ENCODE peak calls at places on chromosomes 13 and 19, in four cellular contexts. One of them, this sample, is unnamed.

GRCh38 chr13:78596701-78597550 is 6.4 kb downstream of the POU4F1 start:
- DNase-seq in retinal pigment epithelial cell: no peak
- DNase-seq in stomach: no peak
- DNase-seq in HL-60: no peak
- DNase-seq in this sample: no peak

GRCh38 chr19:51501594-51502263 is at the start of gene SIGLEC12:
- DNase-seq in HL-60: peak
- DNase-seq in stomach: no peak
- DNase-seq in retinal pigment epithelial cell: no peak
- DNase-seq in this sample: peak

GRCh38 chr19:35745328-35746086 is at the start of the genes PSENEN and U2AF1L4:
- DNase-seq in HL-60: peak
- DNase-seq in retinal pigment epithelial cell: peak
- DNase-seq in stomach: peak
- DNase-seq in this sample: peak

GRCh38 chr13:114225610-114226009 is 9.1 kb upstream of the CDC16 start:
- DNase-seq in HL-60: no peak
- DNase-seq in stomach: no peak
- DNase-seq in retinal pigment epithelial cell: no peak
- DNase-seq in this sample: no peak

GRCh38 chr13:19581675-19582074 is 20.3 kb upstream of the TPTE2 start:
- DNase-seq in stomach: no peak
- DNase-seq in retinal pigment epithelial cell: no peak
- DNase-seq in HL-60: no peak
- DNase-seq in this sample: no peak

GRCh38 chr19:2089001-2089711 is 7.0 kb downstream of the MOB3A start:
- DNase-seq in stomach: no peak
- DNase-seq in retinal pigment epithelial cell: no peak
- DNase-seq in HL-60: no peak
- DNase-seq in this sample: no peak

GRCh38 chr13:110348751-110349150 is 41.7 kb downstream of the COL4A2 start:
- DNase-seq in retinal pigment epithelial cell: no peak
- DNase-seq in stomach: no peak
- DNase-seq in HL-60: no peak
- DNase-seq in this sample: no peak

GRCh38 chr13:46097015-46097414 is 7.8 kb downstream of the CPB2 start:
- DNase-seq in retinal pigment epithelial cell: no peak
- DNase-seq in HL-60: no peak
- DNase-seq in stomach: no peak
- DNase-seq in this sample: no peak

GRCh38 chr13:70339738-70340137 is 231.5 kb upstream of the KLHL1 start:
- DNase-seq in stomach: peak
- DNase-seq in retinal pigment epithelial cell: no peak
- DNase-seq in HL-60: peak
- DNase-seq in this sample: no peak

GRCh38 chr13:23069571-23069970 is 111.2 kb upstream of the SGCG start:
- DNase-seq in HL-60: no peak
- DNase-seq in retinal pigment epithelial cell: peak
- DNase-seq in stomach: no peak
- DNase-seq in this sample: no peak

GRCh38 chr19:391726-392374 is 17.1 kb downstream of the C2CD4C start:
- DNase-seq in HL-60: no peak
- DNase-seq in retinal pigment epithelial cell: no peak
- DNase-seq in stomach: no peak
- DNase-seq in this sample: peak

GRCh38 chr13:23979361-23980159 is 82.3 kb upstream of the C1QTNF9B start:
- DNase-seq in stomach: peak
- DNase-seq in retinal pigment epithelial cell: no peak
- DNase-seq in HL-60: peak
- DNase-seq in this sample: peak

GRCh38 chr13:109985871-109986270 is 199.5 kb upstream of the IRS2 start:
- DNase-seq in HL-60: no peak
- DNase-seq in retinal pigment epithelial cell: no peak
- DNase-seq in stomach: no peak
- DNase-seq in this sample: no peak

GRCh38 chr13:111415216-111415615 is 94.8 kb downstream of the TEX29 start:
- DNase-seq in stomach: no peak
- DNase-seq in HL-60: no peak
- DNase-seq in retinal pigment epithelial cell: no peak
- DNase-seq in this sample: no peak

GRCh38 chr19:32580353-32580900 is 563 bp upstream of the PDCD5 start:
- DNase-seq in retinal pigment epithelial cell: no peak
- DNase-seq in HL-60: no peak
- DNase-seq in stomach: no peak
- DNase-seq in this sample: no peak

GRCh38 chr13:41053384-41053826 is 7.9 kb upstream of the WBP4 start:
- DNase-seq in retinal pigment epithelial cell: no peak
- DNase-seq in stomach: no peak
- DNase-seq in HL-60: peak
- DNase-seq in this sample: peak

GRCh38 chr19:16605552-16605951 is 22.5 kb downstream of the MED26 start:
- DNase-seq in stomach: no peak
- DNase-seq in HL-60: no peak
- DNase-seq in retinal pigment epithelial cell: no peak
- DNase-seq in this sample: no peak

GRCh38 chr19:20928371-20928770 is 5.3 kb downstream of the ZNF85 start:
- DNase-seq in stomach: no peak
- DNase-seq in HL-60: no peak
- DNase-seq in retinal pigment epithelial cell: no peak
- DNase-seq in this sample: no peak

GRCh38 chr19:1082165-1082927 is 12.8 kb downstream of the POLR2E start:
- DNase-seq in HL-60: no peak
- DNase-seq in retinal pigment epithelial cell: no peak
- DNase-seq in stomach: peak
- DNase-seq in this sample: peak

GRCh38 chr19:35295792-35296462 is 4.0 kb downstream of the MAG start:
- DNase-seq in stomach: no peak
- DNase-seq in HL-60: peak
- DNase-seq in retinal pigment epithelial cell: no peak
- DNase-seq in this sample: no peak

DNA sequence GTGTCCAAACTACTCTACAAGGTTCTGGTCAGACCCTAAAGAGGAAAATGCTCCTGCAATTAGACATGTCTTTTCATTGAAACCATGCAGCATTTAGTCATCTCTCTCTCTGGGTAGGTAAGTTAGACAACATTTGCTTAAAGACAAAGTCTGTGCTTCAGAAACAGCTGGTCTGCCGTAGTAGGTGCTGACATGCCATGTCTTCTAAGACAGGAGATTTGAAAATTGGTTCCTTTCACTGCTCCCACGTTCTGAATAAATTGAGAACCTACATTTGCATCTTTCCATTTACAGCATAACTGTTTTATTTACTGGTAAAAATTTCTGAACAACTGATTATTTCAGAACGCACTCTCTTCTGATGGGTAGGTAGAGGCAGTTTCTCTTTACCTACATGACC is 494.0 kb downstream of the EFNB2 start:
- DNase-seq in stomach: no peak
- DNase-seq in HL-60: no peak
- DNase-seq in retinal pigment epithelial cell: no peak
- DNase-seq in this sample: no peak
- TF ChIP-seq CTCF in stomach: no peak
- TF ChIP-seq CTCF in HL-60: no peak
- TF ChIP-seq CTCF in retinal pigment epithelial cell: no peak
- TF ChIP-seq CTCF in this sample: no peak

DNA sequence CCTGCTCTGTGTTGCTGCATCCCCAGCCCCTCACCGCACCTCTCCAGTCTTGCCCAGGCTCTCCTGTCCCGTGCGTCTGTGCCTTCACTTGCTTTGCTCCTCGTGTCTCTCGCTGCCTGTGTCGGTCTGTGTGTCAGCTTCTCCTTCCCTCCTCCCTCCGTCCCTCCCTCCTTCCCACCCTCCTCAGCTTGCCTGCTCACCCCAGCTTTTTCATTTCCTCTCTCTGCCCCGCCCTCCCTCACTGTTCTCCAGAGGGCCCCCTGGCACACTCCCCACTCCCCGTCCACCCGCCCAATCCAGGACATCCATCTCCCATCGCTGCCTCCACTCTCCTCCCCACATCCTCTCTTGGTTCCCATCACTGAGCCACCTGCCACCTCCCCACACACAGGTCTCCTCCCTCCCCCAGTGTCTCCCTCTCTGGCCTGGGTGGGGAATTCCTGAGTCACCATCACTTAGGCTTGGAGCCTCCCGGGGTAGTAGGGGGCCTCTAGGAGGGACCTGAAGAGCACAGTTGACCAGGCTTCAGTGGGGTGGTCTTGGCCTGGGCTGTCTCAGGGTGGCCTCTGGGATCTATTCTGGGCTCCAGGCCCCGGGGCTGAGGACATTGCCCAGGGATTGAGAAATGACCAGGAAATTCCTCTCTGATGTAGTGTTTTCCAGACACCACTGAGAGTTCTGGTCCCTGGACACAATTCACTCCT is at the start of gene PTGIR:
- DNase-seq in stomach: no peak
- DNase-seq in HL-60: peak
- DNase-seq in retinal pigment epithelial cell: no peak
- DNase-seq in this sample: peak
- TF ChIP-seq CTCF in stomach: no peak
- TF ChIP-seq CTCF in HL-60: no peak
- TF ChIP-seq CTCF in retinal pigment epithelial cell: peak
- TF ChIP-seq CTCF in this sample: no peak

GRCh38 chr19:34191355-34191962 is 19.2 kb downstream of the LSM14A start:
- DNase-seq in HL-60: no peak
- DNase-seq in retinal pigment epithelial cell: no peak
- DNase-seq in stomach: no peak
- DNase-seq in this sample: no peak

GRCh38 chr19:34189917-34190425 is 17.7 kb downstream of the LSM14A start:
- DNase-seq in stomach: no peak
- DNase-seq in retinal pigment epithelial cell: no peak
- DNase-seq in HL-60: no peak
- DNase-seq in this sample: no peak

GRCh38 chr19:34189199-34189916 is 17.1 kb downstream of the LSM14A start:
- DNase-seq in stomach: no peak
- DNase-seq in retinal pigment epithelial cell: no peak
- DNase-seq in HL-60: no peak
- DNase-seq in this sample: no peak

GRCh38 chr19:34193439-34193838 is 21.1 kb downstream of the LSM14A start:
- DNase-seq in retinal pigment epithelial cell: no peak
- DNase-seq in stomach: no peak
- DNase-seq in HL-60: no peak
- DNase-seq in this sample: no peak

DNA sequence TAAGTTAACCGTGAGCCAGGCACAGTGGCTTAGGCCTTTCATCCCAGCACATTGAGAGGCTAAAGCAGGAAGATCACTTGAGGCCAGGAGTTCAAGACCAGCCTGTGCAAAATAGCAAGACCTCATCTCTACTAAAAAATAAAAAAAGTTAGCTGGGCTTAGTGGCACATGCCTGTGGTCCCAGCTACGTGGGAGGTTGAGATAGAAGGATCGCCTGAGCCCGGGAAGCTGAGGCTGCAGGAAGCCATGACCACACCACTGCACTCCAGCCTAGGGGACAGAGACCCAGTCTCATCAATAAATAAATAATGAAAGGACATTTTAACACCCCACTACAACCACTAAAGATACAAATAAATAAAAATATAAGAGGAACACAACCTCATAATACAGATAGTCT is 21.6 kb downstream of the LSM14A start:
- DNase-seq in HL-60: no peak
- DNase-seq in stomach: no peak
- DNase-seq in retinal pigment epithelial cell: no peak
- DNase-seq in this sample: no peak
- TF ChIP-seq CTCF in HL-60: no peak
- TF ChIP-seq CTCF in stomach: no peak
- TF ChIP-seq CTCF in retinal pigment epithelial cell: no peak
- TF ChIP-seq CTCF in this sample: no peak

GRCh38 chr19:10230904-10231623 is at the start of gene S1PR2:
- DNase-seq in HL-60: peak
- DNase-seq in retinal pigment epithelial cell: no peak
- DNase-seq in stomach: peak
- DNase-seq in this sample: no peak
- TF ChIP-seq CTCF in HL-60: no peak
- TF ChIP-seq CTCF in retinal pigment epithelial cell: no peak
- TF ChIP-seq CTCF in stomach: no peak
- TF ChIP-seq CTCF in this sample: no peak

DNA sequence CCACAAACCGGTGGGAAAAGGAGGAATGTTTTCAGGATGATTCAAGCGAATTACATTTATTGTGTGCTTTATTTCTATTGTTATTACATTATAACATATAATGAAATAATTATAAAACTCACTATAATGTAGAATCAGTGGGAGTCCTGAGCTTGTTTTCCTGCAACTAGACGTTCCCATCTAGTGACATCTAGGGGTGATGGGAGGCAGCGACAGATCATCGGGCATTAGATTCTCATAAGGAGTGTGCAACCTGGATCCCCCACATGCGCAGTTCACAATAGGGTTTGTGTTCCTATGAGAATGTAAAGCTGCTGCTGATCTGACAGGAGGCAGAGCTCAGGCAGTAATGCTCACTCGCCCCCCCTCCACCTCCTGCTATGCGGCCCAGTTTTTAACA is 54.5 kb downstream of the SPTBN4 start:
- DNase-seq in retinal pigment epithelial cell: no peak
- DNase-seq in stomach: no peak
- DNase-seq in HL-60: peak
- DNase-seq in this sample: no peak
- TF ChIP-seq CTCF in retinal pigment epithelial cell: peak
- TF ChIP-seq CTCF in stomach: no peak
- TF ChIP-seq CTCF in HL-60: no peak
- TF ChIP-seq CTCF in this sample: no peak

GRCh38 chr13:98869408-98870090 is 108.3 kb downstream of the DOCK9 start:
- DNase-seq in stomach: peak
- DNase-seq in HL-60: no peak
- DNase-seq in retinal pigment epithelial cell: no peak
- DNase-seq in this sample: no peak

GRCh38 chr13:98868932-98869331 is 108.9 kb downstream of the DOCK9 start:
- DNase-seq in retinal pigment epithelial cell: no peak
- DNase-seq in stomach: no peak
- DNase-seq in HL-60: no peak
- DNase-seq in this sample: no peak

GRCh38 chr13:98871727-98872126 is 106.1 kb downstream of the DOCK9 start:
- DNase-seq in HL-60: no peak
- DNase-seq in stomach: no peak
- DNase-seq in retinal pigment epithelial cell: no peak
- DNase-seq in this sample: no peak

GRCh38 chr13:98866882-98867281 is 111.0 kb downstream of the DOCK9 start:
- DNase-seq in stomach: no peak
- DNase-seq in HL-60: no peak
- DNase-seq in retinal pigment epithelial cell: no peak
- DNase-seq in this sample: no peak
- TF ChIP-seq CTCF in stomach: no peak
- TF ChIP-seq CTCF in HL-60: no peak
- TF ChIP-seq CTCF in retinal pigment epithelial cell: peak
- TF ChIP-seq CTCF in this sample: no peak

GRCh38 chr13:28415994-28416411 is 78.9 kb downstream of the FLT1 start:
- DNase-seq in HL-60: peak
- DNase-seq in retinal pigment epithelial cell: no peak
- DNase-seq in stomach: no peak
- DNase-seq in this sample: no peak
- TF ChIP-seq CTCF in HL-60: peak
- TF ChIP-seq CTCF in retinal pigment epithelial cell: no peak
- TF ChIP-seq CTCF in stomach: no peak
- TF ChIP-seq CTCF in this sample: no peak